ENCODE peak calls at places on chromosome 16, in ten cellular contexts. D, O, C, X, Q, H, R, G, Z and E are unnamed samples.

GRCh38 chr16:68704232-68704867 is 32.7 kb upstream of the CDH1 start:
- DNase-seq in Z (peak), X (peak), H (peak), G (peak), Q (peak), O (peak), D (peak), R (peak), C (peak), E (peak)

GRCh38 chr16:81730090-81731051 is 48.7 kb upstream of the PLCG2 start:
- DNase-seq in H (peak), Z (peak), X (peak), D (peak), R (peak), O (peak), C (peak), G (peak), Q (peak), E (peak)

GRCh38 chr16:3461120-3461519 is 17.6 kb downstream of the NAA60 start:
- DNase-seq in O (no peak), H (no peak), Z (no peak), D (no peak), C (no peak), Q (no peak), R (no peak), X (no peak), G (no peak), E (no peak)

GRCh38 chr16:77636615-77637014 is 85.7 kb upstream of the NUDT7 start:
- DNase-seq in D (no peak), Z (no peak), R (no peak), X (no peak), G (no peak), H (no peak), C (no peak), Q (no peak), O (no peak), E (no peak)

GRCh38 chr16:49281843-49282642 is 405 bp upstream of the CBLN1 start:
- DNase-seq in O (peak), H (peak), G (peak), R (peak), X (peak), Q (no peak), Z (peak), C (peak), D (peak), E (peak)

GRCh38 chr16:911101-911500 is 59.7 kb downstream of the LMF1 start:
- DNase-seq in D (no peak), G (no peak), X (no peak), Q (no peak), H (no peak), O (no peak), C (no peak), R (no peak), Z (no peak), E (no peak)

GRCh38 chr16:67199011-67199807 is at the start of gene ELMO3:
- DNase-seq in Q (no peak), X (peak), C (no peak), Z (no peak), D (no peak), R (peak), H (peak), G (no peak), O (no peak), E (no peak)

GRCh38 chr16:75591001-75591852 is 25.0 kb downstream of the GABARAPL2 start:
- DNase-seq in R (no peak), G (no peak), Q (no peak), X (peak), H (peak), D (no peak), C (no peak), O (peak), Z (no peak), E (peak)

GRCh38 chr16:4315185-4316102 is at the start of gene GLIS2:
- DNase-seq in Z (peak), C (peak), H (no peak), X (no peak), D (peak), Q (peak), R (peak), G (peak), O (peak), E (peak)

GRCh38 chr16:69048328-69049120 is 56.9 kb upstream of the HAS3 start:
- DNase-seq in Q (no peak), O (no peak), D (no peak), C (no peak), H (no peak), X (no peak), R (no peak), Z (no peak), G (no peak), E (no peak)

GRCh38 chr16:711548-712320 is 3.2 kb upstream of the METRN start:
- DNase-seq in Z (peak), D (peak), C (peak), R (peak), G (peak), Q (peak), H (peak), X (peak), O (peak), E (peak)

GRCh38 chr16:66070140-66070887 is 296.2 kb upstream of the CDH5 start:
- DNase-seq in D (no peak), Q (no peak), Z (no peak), G (no peak), H (peak), R (peak), C (no peak), O (peak), X (no peak), E (peak)

GRCh38 chr16:3266873-3267537 is 10.6 kb upstream of the MEFV start:
- DNase-seq in D (peak), O (no peak), R (no peak), X (no peak), C (no peak), Z (no peak), G (no peak), Q (no peak), H (no peak), E (no peak)

GRCh38 chr16:52498640-52499039 is 48.3 kb downstream of the TOX3 start:
- DNase-seq in C (no peak), Z (no peak), G (no peak), X (no peak), O (no peak), Q (no peak), H (peak), D (no peak), R (no peak), E (no peak)

GRCh38 chr16:48636521-48636920 is 26.5 kb upstream of the N4BP1 start:
- DNase-seq in Z (no peak), G (no peak), H (no peak), C (no peak), X (no peak), Q (no peak), O (no peak), D (no peak), R (peak), E (no peak)

GRCh38 chr16:56102159-56102798 is 89.0 kb upstream of the GNAO1 start:
- DNase-seq in Z (no peak), C (peak), Q (no peak), R (no peak), D (no peak), H (peak), G (no peak), O (peak), X (no peak), E (peak)

GRCh38 chr16:67968440-67969285 is at the start of gene SLC12A4:
- DNase-seq in G (peak), Z (peak), C (peak), R (peak), H (peak), Q (peak), O (peak), X (peak), D (peak), E (peak)

GRCh38 chr16:57503366-57503765 is 17.1 kb upstream of the DOK4 start:
- DNase-seq in R (no peak), Q (no peak), O (peak), C (no peak), H (no peak), Z (no peak), D (no peak), X (no peak), G (no peak), E (no peak)

GRCh38 chr16:54928421-54929089 is 2.1 kb upstream of the IRX5 start:
- DNase-seq in H (peak), O (peak), C (peak), G (peak), D (peak), X (no peak), R (peak), Z (no peak), Q (no peak), E (peak)

GRCh38 chr16:75189638-75190245 is 17.2 kb downstream of the CTRB2 start:
- DNase-seq in H (no peak), D (no peak), G (no peak), X (no peak), C (no peak), Q (no peak), Z (no peak), O (no peak), R (no peak), E (no peak)

GRCh38 chr16:64926476-64926875 is 195.4 kb downstream of the CDH11 start:
- DNase-seq in D (no peak), C (no peak), Z (no peak), X (no peak), H (no peak), O (no peak), G (no peak), R (no peak), Q (no peak), E (no peak)

GRCh38 chr16:61313931-61314330 is 722.3 kb downstream of the CDH8 start:
- DNase-seq in Z (no peak), R (no peak), O (no peak), X (peak), Q (no peak), C (no peak), D (no peak), H (no peak), G (no peak), E (no peak)

GRCh38 chr16:48014349-48015135 is 141.3 kb downstream of the ABCC12 start:
- DNase-seq in C (no peak), X (peak), D (peak), R (no peak), Z (no peak), G (no peak), O (no peak), H (no peak), Q (no peak), E (no peak)

GRCh38 chr16:30063893-30064745 is 1.4 kb upstream of the ALDOA start:
- DNase-seq in G (peak), H (peak), X (peak), O (peak), C (no peak), D (peak), Z (no peak), R (peak), Q (peak), E (peak)

GRCh38 chr16:10936585-10936984 is 5.7 kb downstream of the DEXI start:
- DNase-seq in X (no peak), Z (no peak), H (no peak), G (no peak), Q (no peak), D (no peak), O (no peak), R (peak), C (no peak), E (no peak)

GRCh38 chr16:10938321-10938720 is 3.9 kb downstream of the DEXI start:
- DNase-seq in C (no peak), G (no peak), Z (no peak), X (no peak), O (no peak), D (no peak), Q (no peak), H (no peak), R (peak), E (no peak)

GRCh38 chr16:10935491-10935890 is 6.8 kb downstream of the DEXI start:
- DNase-seq in O (no peak), R (no peak), C (no peak), Q (no peak), G (no peak), X (no peak), D (no peak), H (no peak), Z (no peak), E (no peak)

GRCh38 chr16:10938844-10939648 is 3.2 kb downstream of the DEXI start:
- DNase-seq in X (no peak), Q (no peak), H (no peak), Z (no peak), O (no peak), R (peak), D (no peak), C (no peak), G (no peak), E (no peak)

DNA sequence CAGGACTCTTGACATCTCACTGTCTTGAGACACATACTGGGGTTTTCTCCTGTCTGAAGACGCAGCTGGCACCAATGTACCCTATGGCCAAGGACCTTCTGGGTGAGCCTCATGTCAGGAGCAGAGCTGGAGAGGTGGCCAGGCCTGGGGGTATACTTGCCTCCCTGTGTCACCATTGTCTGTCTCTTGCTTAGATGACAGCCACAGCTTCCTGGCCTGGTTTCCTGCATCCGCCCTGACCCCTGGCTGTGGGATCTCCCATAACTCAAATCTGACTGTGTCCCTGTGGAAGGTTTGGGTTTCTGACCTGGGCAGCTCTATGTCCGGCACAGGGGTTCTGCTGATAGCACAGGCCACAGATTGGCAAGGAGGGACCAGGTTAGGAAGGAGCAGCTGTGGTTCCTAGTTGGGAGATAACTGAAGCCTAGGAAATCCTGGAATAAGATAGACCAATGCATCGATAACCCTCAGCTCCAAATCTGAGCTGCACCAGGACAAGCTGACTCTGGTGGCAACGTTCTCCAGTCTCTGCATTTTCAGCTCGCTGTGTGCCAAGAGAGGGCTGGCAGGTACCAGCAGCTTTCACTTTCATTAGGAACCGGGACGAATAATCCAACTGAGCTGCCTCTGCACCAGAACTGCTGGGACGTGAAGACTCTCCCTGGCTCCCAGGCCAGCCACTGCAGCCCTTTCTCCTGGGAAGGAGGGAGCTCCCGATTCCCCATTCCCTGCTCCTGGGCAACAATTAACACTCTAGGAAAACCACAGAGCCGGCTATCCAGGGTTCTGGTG is 5.0 kb downstream of the DEXI start:
- DNase-seq in Z (no peak), C (no peak), Q (no peak), H (no peak), D (no peak), O (peak), G (no peak), X (no peak), R (peak), E (no peak)
- TF ChIP-seq CTCF in Z (no peak), C (no peak), Q (no peak), H (no peak), D (no peak), O (no peak), G (no peak), X (no peak), R (no peak), E (no peak)

GRCh38 chr16:78669994-78670393 is 570.5 kb downstream of the WWOX start:
- DNase-seq in Q (no peak), O (peak), D (no peak), C (no peak), R (no peak), X (no peak), G (no peak), Z (no peak), H (peak), E (no peak)

GRCh38 chr16:78673884-78674283 is 574.4 kb downstream of the WWOX start:
- DNase-seq in Z (no peak), Q (no peak), R (no peak), D (no peak), C (no peak), O (no peak), H (no peak), X (no peak), G (no peak), E (no peak)

GRCh38 chr16:78675312-78675711 is 575.9 kb downstream of the WWOX start:
- DNase-seq in G (no peak), H (no peak), R (no peak), D (peak), Z (no peak), X (peak), Q (no peak), O (no peak), C (no peak), E (no peak)

GRCh38 chr16:78676351-78676750 is 576.9 kb downstream of the WWOX start:
- DNase-seq in D (no peak), R (no peak), H (no peak), Z (no peak), O (no peak), X (no peak), G (no peak), Q (no peak), C (no peak), E (no peak)

DNA sequence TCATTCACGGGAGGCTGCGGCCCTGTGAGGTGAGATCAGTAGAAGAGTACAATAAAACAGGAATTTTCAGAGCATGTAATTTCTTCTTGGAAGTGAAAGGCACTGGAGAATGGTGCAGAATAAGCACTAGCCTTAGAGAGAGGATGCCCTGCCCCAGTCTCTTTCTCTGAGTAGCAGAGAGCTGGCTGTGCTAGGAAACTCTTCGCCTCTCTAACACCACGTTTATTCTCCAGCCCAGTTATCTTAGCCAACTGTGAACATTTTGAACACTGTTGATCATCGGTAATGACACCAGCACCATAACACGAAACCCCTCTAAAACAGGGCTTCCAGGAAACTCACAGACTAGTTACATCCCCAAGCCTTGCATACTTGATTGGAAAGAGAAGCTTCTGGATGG is 573.7 kb downstream of the WWOX start:
- DNase-seq in C (no peak), D (no peak), G (no peak), H (no peak), X (no peak), Q (no peak), R (no peak), Z (no peak), O (no peak), E (no peak)
- TF ChIP-seq CTCF in C (no peak), D (no peak), G (no peak), H (no peak), X (no peak), Q (no peak), R (no peak), Z (no peak), O (no peak), E (no peak)

GRCh38 chr16:73183678-73184092 is 135.8 kb upstream of the ZFHX3 start:
- DNase-seq in D (no peak), H (no peak), O (no peak), R (no peak), C (no peak), G (no peak), X (no peak), Q (no peak), Z (no peak), E (no peak)
- TF ChIP-seq CTCF in D (no peak), H (no peak), O (no peak), R (no peak), C (no peak), G (no peak), X (no peak), Q (no peak), Z (no peak), E (no peak)

DNA sequence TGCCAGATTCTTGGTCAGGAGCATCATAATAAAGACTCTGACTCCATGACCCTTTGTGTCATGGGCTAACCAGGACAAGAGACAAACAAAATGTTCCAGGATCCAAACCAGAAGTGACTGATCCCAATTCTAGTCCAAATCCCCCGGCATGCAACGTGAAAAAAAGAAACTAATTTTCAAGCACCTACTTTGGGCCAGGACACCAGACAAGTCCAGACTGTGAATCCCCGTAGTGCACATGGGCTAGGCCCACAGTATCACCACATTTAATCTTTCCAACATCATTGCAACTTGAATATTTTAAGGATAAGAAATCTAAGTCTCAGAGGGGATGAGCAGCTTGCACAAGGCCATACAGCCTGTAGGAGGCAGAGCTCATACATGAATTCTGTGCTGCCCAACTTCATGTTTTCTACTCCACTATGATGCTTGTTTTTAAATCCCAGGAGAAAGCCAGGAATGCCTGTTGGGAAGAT is 365.7 kb downstream of the NPIPA8 start:
- DNase-seq in Z (no peak), D (no peak), G (no peak), R (no peak), X (no peak), O (peak), Q (no peak), H (peak), C (no peak), E (peak)
- TF ChIP-seq CTCF in Z (no peak), D (no peak), G (no peak), R (peak), X (no peak), O (no peak), Q (no peak), H (no peak), C (no peak), E (no peak)

GRCh38 chr16:19223235-19223847 is 55.3 kb downstream of the SYT17 start:
- DNase-seq in C (no peak), D (peak), H (peak), O (no peak), Q (no peak), R (no peak), X (peak), Z (no peak), G (no peak), E (no peak)
- TF ChIP-seq CTCF in C (peak), D (peak), H (peak), O (peak), Q (no peak), R (peak), X (peak), Z (peak), G (peak), E (peak)

GRCh38 chr16:25692307-25692706 is 548 bp downstream of the HS3ST4 start:
- DNase-seq in Q (no peak), Z (peak), O (no peak), H (no peak), G (peak), X (no peak), C (peak), D (no peak), R (no peak), E (no peak)
- TF ChIP-seq CTCF in Q (no peak), Z (no peak), O (no peak), H (no peak), G (no peak), X (no peak), C (no peak), D (no peak), R (no peak), E (no peak)

GRCh38 chr16:85235988-85236831 is 123.9 kb upstream of the CIBAR2 start:
- DNase-seq in X (no peak), R (no peak), Z (no peak), C (no peak), G (peak), D (no peak), H (peak), Q (no peak), O (no peak), E (peak)
- TF ChIP-seq CTCF in X (no peak), R (no peak), Z (no peak), C (no peak), G (no peak), D (no peak), H (no peak), Q (no peak), O (no peak), E (no peak)

GRCh38 chr16:83935005-83935857 is 17.8 kb upstream of the OSGIN1 start:
- DNase-seq in Z (no peak), D (no peak), R (no peak), G (no peak), H (no peak), C (no peak), X (no peak), O (no peak), Q (no peak), E (no peak)
- TF ChIP-seq CTCF in Z (no peak), D (no peak), R (no peak), G (no peak), H (no peak), C (no peak), X (no peak), O (no peak), Q (no peak), E (no peak)

GRCh38 chr16:87956771-87957279 is 5.6 kb downstream of the BANP start:
- DNase-seq in C (no peak), H (no peak), R (no peak), D (peak), O (no peak), Q (no peak), X (peak), G (peak), Z (no peak), E (no peak)
- TF ChIP-seq CTCF in C (peak), H (no peak), R (no peak), D (peak), O (no peak), Q (no peak), X (peak), G (peak), Z (no peak), E (no peak)

GRCh38 chr16:26252598-26252997 is 560.8 kb downstream of the HS3ST4 start:
- DNase-seq in O (no peak), Q (no peak), C (no peak), Z (no peak), X (no peak), R (no peak), H (no peak), D (no peak), G (no peak), E (no peak)
- TF ChIP-seq CTCF in O (no peak), Q (no peak), C (no peak), Z (no peak), X (no peak), R (no peak), H (no peak), D (no peak), G (no peak), E (no peak)